ENCODE peak calls at places on chromosome 22, in nine cellular contexts. One of them, this sample, is unnamed.

GRCh38 chr22:39176067-39176621 is 23.7 kb upstream of the CBX7 start:
- DNase-seq in IMR-90: peak; percentile 58
- DNase-seq in fibroblast of lung: peak; percentile 74
- DNase-seq in GM23338: peak; percentile 92
- DNase-seq in right atrium auricular region: no peak
- DNase-seq in suprapubic skin: no peak
- DNase-seq in cardiac muscle cell: peak; percentile 88
- DNase-seq in psoas muscle: peak; percentile 74
- DNase-seq in fibroblast of the aortic adventitia: peak; percentile 57
- DNase-seq in this sample: peak; percentile 38

GRCh38 chr22:32016081-32016480 is 27.0 kb upstream of the SLC5A1 start:
- DNase-seq in IMR-90: no peak
- DNase-seq in fibroblast of lung: no peak
- DNase-seq in GM23338: no peak
- DNase-seq in right atrium auricular region: no peak
- DNase-seq in suprapubic skin: no peak
- DNase-seq in cardiac muscle cell: no peak
- DNase-seq in psoas muscle: no peak
- DNase-seq in fibroblast of the aortic adventitia: no peak
- DNase-seq in this sample: no peak

GRCh38 chr22:38423512-38424503 is 31.2 kb downstream of the KCNJ4 start:
- DNase-seq in IMR-90: no peak
- DNase-seq in fibroblast of lung: no peak
- DNase-seq in GM23338: no peak
- DNase-seq in right atrium auricular region: no peak
- DNase-seq in suprapubic skin: no peak
- DNase-seq in cardiac muscle cell: no peak
- DNase-seq in psoas muscle: no peak
- DNase-seq in fibroblast of the aortic adventitia: no peak
- DNase-seq in this sample: peak; percentile 38

GRCh38 chr22:22884010-22884887 is 3.4 kb upstream of the IGLL5 start:
- DNase-seq in IMR-90: peak; percentile 45
- DNase-seq in fibroblast of lung: peak; percentile 12
- DNase-seq in GM23338: peak; percentile 88
- DNase-seq in right atrium auricular region: peak; percentile 58
- DNase-seq in suprapubic skin: no peak
- DNase-seq in cardiac muscle cell: peak; percentile 80
- DNase-seq in psoas muscle: peak; percentile 33
- DNase-seq in fibroblast of the aortic adventitia: peak; percentile 63
- DNase-seq in this sample: peak; percentile 45

GRCh38 chr22:22942511-22943329 is 55.1 kb downstream of the IGLL5 start:
- DNase-seq in IMR-90: peak; percentile 51
- DNase-seq in fibroblast of lung: peak; percentile 33
- DNase-seq in GM23338: peak; percentile 93
- DNase-seq in right atrium auricular region: peak; percentile 55
- DNase-seq in suprapubic skin: peak; percentile 58
- DNase-seq in cardiac muscle cell: peak; percentile 70
- DNase-seq in psoas muscle: peak; percentile 32
- DNase-seq in fibroblast of the aortic adventitia: peak; percentile 68
- DNase-seq in this sample: peak; percentile 46

GRCh38 chr22:17867160-17867785 is 93.0 kb upstream of the BID start:
- DNase-seq in IMR-90: no peak
- DNase-seq in fibroblast of lung: no peak
- DNase-seq in GM23338: no peak
- DNase-seq in right atrium auricular region: no peak
- DNase-seq in suprapubic skin: no peak
- DNase-seq in cardiac muscle cell: no peak
- DNase-seq in psoas muscle: no peak
- DNase-seq in fibroblast of the aortic adventitia: no peak
- DNase-seq in this sample: no peak

GRCh38 chr22:24138649-24139420 is 42.5 kb upstream of the SUSD2 start:
- DNase-seq in IMR-90: no peak
- DNase-seq in fibroblast of lung: no peak
- DNase-seq in GM23338: no peak
- DNase-seq in right atrium auricular region: no peak
- DNase-seq in suprapubic skin: no peak
- DNase-seq in cardiac muscle cell: no peak
- DNase-seq in psoas muscle: no peak
- DNase-seq in fibroblast of the aortic adventitia: no peak
- DNase-seq in this sample: no peak

GRCh38 chr22:29096736-29097669 is 24.2 kb downstream of the KREMEN1 start:
- DNase-seq in IMR-90: peak; percentile 30
- DNase-seq in fibroblast of lung: no peak
- DNase-seq in GM23338: peak; percentile 35
- DNase-seq in right atrium auricular region: no peak
- DNase-seq in suprapubic skin: no peak
- DNase-seq in cardiac muscle cell: no peak
- DNase-seq in psoas muscle: no peak
- DNase-seq in fibroblast of the aortic adventitia: no peak
- DNase-seq in this sample: peak; percentile 24

GRCh38 chr22:39454385-39454871 is 2.4 kb upstream of the MGAT3 start:
- DNase-seq in IMR-90: no peak
- DNase-seq in fibroblast of lung: peak; percentile 8
- DNase-seq in GM23338: no peak
- DNase-seq in right atrium auricular region: no peak
- DNase-seq in suprapubic skin: no peak
- DNase-seq in cardiac muscle cell: peak; percentile 74
- DNase-seq in psoas muscle: no peak
- DNase-seq in fibroblast of the aortic adventitia: peak; percentile 23
- DNase-seq in this sample: no peak

GRCh38 chr22:29879738-29880137 is 3.2 kb upstream of the MTMR3 start:
- DNase-seq in IMR-90: no peak
- DNase-seq in fibroblast of lung: no peak
- DNase-seq in GM23338: peak; percentile 47
- DNase-seq in right atrium auricular region: no peak
- DNase-seq in suprapubic skin: no peak
- DNase-seq in cardiac muscle cell: no peak
- DNase-seq in psoas muscle: no peak
- DNase-seq in fibroblast of the aortic adventitia: no peak
- DNase-seq in this sample: peak; percentile 14

GRCh38 chr22:20550057-20550817 is 42.8 kb downstream of the MED15 start:
- DNase-seq in IMR-90: no peak
- DNase-seq in fibroblast of lung: no peak
- DNase-seq in GM23338: no peak
- DNase-seq in right atrium auricular region: no peak
- DNase-seq in suprapubic skin: peak; percentile 48
- DNase-seq in cardiac muscle cell: no peak
- DNase-seq in psoas muscle: no peak
- DNase-seq in fibroblast of the aortic adventitia: no peak
- DNase-seq in this sample: no peak

GRCh38 chr22:36301851-36302250 is 48.9 kb downstream of the APOL1 start:
- DNase-seq in IMR-90: peak; percentile 97
- DNase-seq in fibroblast of lung: peak; percentile 70
- DNase-seq in GM23338: no peak
- DNase-seq in right atrium auricular region: no peak
- DNase-seq in suprapubic skin: no peak
- DNase-seq in cardiac muscle cell: no peak
- DNase-seq in psoas muscle: no peak
- DNase-seq in fibroblast of the aortic adventitia: peak; percentile 15
- DNase-seq in this sample: no peak

GRCh38 chr22:26461188-26461810 is 22.3 kb downstream of the HPS4 start:
- DNase-seq in IMR-90: peak; percentile 28
- DNase-seq in fibroblast of lung: no peak
- DNase-seq in GM23338: peak; percentile 94
- DNase-seq in right atrium auricular region: no peak
- DNase-seq in suprapubic skin: no peak
- DNase-seq in cardiac muscle cell: peak; percentile 45
- DNase-seq in psoas muscle: peak; percentile 63
- DNase-seq in fibroblast of the aortic adventitia: peak; percentile 59
- DNase-seq in this sample: peak; percentile 55

GRCh38 chr22:23786261-23786710 is 480 bp upstream of the SMARCB1 start:
- DNase-seq in IMR-90: no peak
- DNase-seq in fibroblast of lung: no peak
- DNase-seq in GM23338: no peak
- DNase-seq in right atrium auricular region: no peak
- DNase-seq in suprapubic skin: no peak
- DNase-seq in cardiac muscle cell: no peak
- DNase-seq in psoas muscle: no peak
- DNase-seq in fibroblast of the aortic adventitia: peak; percentile 17
- DNase-seq in this sample: no peak

GRCh38 chr22:22074634-22075381 is 92.2 kb upstream of the TOP3B start:
- DNase-seq in IMR-90: no peak
- DNase-seq in fibroblast of lung: no peak
- DNase-seq in GM23338: no peak
- DNase-seq in right atrium auricular region: peak; percentile 54
- DNase-seq in suprapubic skin: no peak
- DNase-seq in cardiac muscle cell: no peak
- DNase-seq in psoas muscle: no peak
- DNase-seq in fibroblast of the aortic adventitia: peak; percentile 54
- DNase-seq in this sample: peak; percentile 55

GRCh38 chr22:31162015-31162765 is 2.2 kb downstream of the RNF185 start:
- DNase-seq in IMR-90: no peak
- DNase-seq in fibroblast of lung: peak; percentile 41
- DNase-seq in GM23338: no peak
- DNase-seq in right atrium auricular region: no peak
- DNase-seq in suprapubic skin: no peak
- DNase-seq in cardiac muscle cell: no peak
- DNase-seq in psoas muscle: no peak
- DNase-seq in fibroblast of the aortic adventitia: peak; percentile 53
- DNase-seq in this sample: no peak

DNA sequence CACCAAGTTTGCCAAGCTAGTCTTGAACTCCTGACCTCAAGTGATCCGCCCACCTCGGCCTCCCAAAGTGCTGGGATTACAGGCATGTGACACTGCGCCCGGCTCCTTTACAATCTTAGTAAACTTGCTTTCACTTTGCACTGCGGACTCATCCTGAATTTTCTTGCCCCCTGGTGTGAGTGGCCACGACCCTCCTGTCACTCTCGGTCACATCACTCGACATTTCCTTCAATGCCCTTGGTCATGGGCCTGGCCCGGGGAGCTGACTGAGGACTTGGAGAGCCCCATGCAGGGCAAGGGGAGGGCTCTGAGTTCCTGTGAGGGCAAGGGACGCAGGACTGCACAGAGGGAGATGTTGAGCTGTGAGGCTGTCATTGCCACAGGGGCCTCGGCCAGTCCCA is 21.4 kb downstream of the A4GALT start:
- DNase-seq in IMR-90: no peak
- DNase-seq in fibroblast of lung: no peak
- DNase-seq in GM23338: no peak
- DNase-seq in right atrium auricular region: no peak
- DNase-seq in suprapubic skin: no peak
- DNase-seq in cardiac muscle cell: no peak
- DNase-seq in psoas muscle: no peak
- DNase-seq in fibroblast of the aortic adventitia: no peak
- DNase-seq in this sample: no peak
- H3K4me3 ChIP-seq in IMR-90: no peak overlapping the region
- H3K4me3 ChIP-seq in fibroblast of lung: no peak overlapping the region
- H3K4me3 ChIP-seq in GM23338: no peak overlapping the region
- H3K4me3 ChIP-seq in right atrium auricular region: no peak overlapping the region
- H3K4me3 ChIP-seq in suprapubic skin: peak overlapping the region; percentile 16
- H3K4me3 ChIP-seq in cardiac muscle cell: no peak overlapping the region
- H3K4me3 ChIP-seq in psoas muscle: no peak overlapping the region
- H3K4me3 ChIP-seq in fibroblast of the aortic adventitia: no peak overlapping the region
- H3K4me3 ChIP-seq in this sample: no peak overlapping the region

DNA sequence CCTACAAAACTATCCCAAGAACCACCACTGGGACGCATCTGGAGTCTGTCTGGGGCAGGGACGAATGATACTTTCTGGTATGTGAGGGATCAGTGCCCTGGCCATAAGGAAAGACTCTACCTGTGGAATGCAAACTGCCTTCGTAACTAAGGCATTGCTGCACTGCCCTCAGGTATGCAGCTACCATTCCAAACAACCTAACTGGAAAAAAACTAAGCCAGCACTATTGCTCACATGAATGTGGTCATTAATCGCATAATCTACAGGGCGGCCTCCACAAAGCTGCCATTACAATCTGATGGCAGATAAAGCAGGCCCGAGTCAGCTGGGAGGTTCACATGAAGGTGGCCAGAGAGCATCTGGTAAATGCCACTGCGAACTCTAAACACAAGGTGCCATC is 3.9 kb downstream of the PACSIN2 start:
- DNase-seq in IMR-90: no peak
- DNase-seq in fibroblast of lung: peak; percentile 84
- DNase-seq in GM23338: peak; percentile 75
- DNase-seq in right atrium auricular region: no peak
- DNase-seq in suprapubic skin: no peak
- DNase-seq in cardiac muscle cell: no peak
- DNase-seq in psoas muscle: no peak
- DNase-seq in fibroblast of the aortic adventitia: no peak
- DNase-seq in this sample: no peak
- TF ChIP-seq CTCF in IMR-90: no peak
- TF ChIP-seq CTCF in fibroblast of lung: no peak
- TF ChIP-seq CTCF in GM23338: no peak
- TF ChIP-seq CTCF in right atrium auricular region: no peak
- TF ChIP-seq CTCF in suprapubic skin: no peak
- TF ChIP-seq CTCF in cardiac muscle cell: no peak
- TF ChIP-seq CTCF in psoas muscle: no peak
- TF ChIP-seq CTCF in fibroblast of the aortic adventitia: peak; percentile 5
- TF ChIP-seq CTCF in this sample: no peak

GRCh38 chr22:49723478-49724029 is 104.1 kb downstream of the BRD1 start:
- DNase-seq in IMR-90: no peak
- DNase-seq in fibroblast of lung: no peak
- DNase-seq in GM23338: no peak
- DNase-seq in right atrium auricular region: peak; percentile 57
- DNase-seq in suprapubic skin: no peak
- DNase-seq in cardiac muscle cell: no peak
- DNase-seq in psoas muscle: no peak
- DNase-seq in fibroblast of the aortic adventitia: no peak
- DNase-seq in this sample: no peak
- H3K4me3 ChIP-seq in IMR-90: no peak overlapping the region
- H3K4me3 ChIP-seq in fibroblast of lung: no peak overlapping the region
- H3K4me3 ChIP-seq in GM23338: no peak overlapping the region
- H3K4me3 ChIP-seq in right atrium auricular region: no peak overlapping the region
- H3K4me3 ChIP-seq in suprapubic skin: no peak overlapping the region
- H3K4me3 ChIP-seq in cardiac muscle cell: no peak overlapping the region
- H3K4me3 ChIP-seq in psoas muscle: no peak overlapping the region
- H3K4me3 ChIP-seq in fibroblast of the aortic adventitia: no peak overlapping the region
- H3K4me3 ChIP-seq in this sample: no peak overlapping the region

GRCh38 chr22:42073568-42074152 is 388 bp upstream of the PHETA2 start:
- DNase-seq in IMR-90: no peak
- DNase-seq in fibroblast of lung: no peak
- DNase-seq in GM23338: no peak
- DNase-seq in right atrium auricular region: no peak
- DNase-seq in suprapubic skin: no peak
- DNase-seq in cardiac muscle cell: no peak
- DNase-seq in psoas muscle: no peak
- DNase-seq in fibroblast of the aortic adventitia: no peak
- DNase-seq in this sample: no peak

GRCh38 chr22:42074846-42075245 is 798 bp downstream of the PHETA2 start:
- DNase-seq in IMR-90: no peak
- DNase-seq in fibroblast of lung: no peak
- DNase-seq in GM23338: no peak
- DNase-seq in right atrium auricular region: no peak
- DNase-seq in suprapubic skin: no peak
- DNase-seq in cardiac muscle cell: no peak
- DNase-seq in psoas muscle: no peak
- DNase-seq in fibroblast of the aortic adventitia: no peak
- DNase-seq in this sample: no peak

GRCh38 chr22:42070517-42071422 is at the start of gene NAGA:
- DNase-seq in IMR-90: peak; percentile 94
- DNase-seq in fibroblast of lung: peak; percentile 98
- DNase-seq in GM23338: peak; percentile 99
- DNase-seq in right atrium auricular region: peak; percentile 97
- DNase-seq in suprapubic skin: peak; percentile 98
- DNase-seq in cardiac muscle cell: peak; percentile 97
- DNase-seq in psoas muscle: peak; percentile 96
- DNase-seq in fibroblast of the aortic adventitia: peak; percentile 92
- DNase-seq in this sample: peak; percentile 97

GRCh38 chr22:42074153-42074750 is at the start of gene PHETA2:
- DNase-seq in IMR-90: peak; percentile 25
- DNase-seq in fibroblast of lung: peak; percentile 51
- DNase-seq in GM23338: peak; percentile 68
- DNase-seq in right atrium auricular region: no peak
- DNase-seq in suprapubic skin: peak; percentile 80
- DNase-seq in cardiac muscle cell: peak; percentile 63
- DNase-seq in psoas muscle: peak; percentile 55
- DNase-seq in fibroblast of the aortic adventitia: peak; percentile 34
- DNase-seq in this sample: peak; percentile 29

GRCh38 chr22:42072606-42073330 is 1.3 kb upstream of the PHETA2 start:
- DNase-seq in IMR-90: no peak
- DNase-seq in fibroblast of lung: no peak
- DNase-seq in GM23338: no peak
- DNase-seq in right atrium auricular region: no peak
- DNase-seq in suprapubic skin: no peak
- DNase-seq in cardiac muscle cell: no peak
- DNase-seq in psoas muscle: no peak
- DNase-seq in fibroblast of the aortic adventitia: no peak
- DNase-seq in this sample: no peak
- TF ChIP-seq CTCF in IMR-90: no peak
- TF ChIP-seq CTCF in fibroblast of lung: no peak
- TF ChIP-seq CTCF in GM23338: peak; percentile 10
- TF ChIP-seq CTCF in right atrium auricular region: no peak
- TF ChIP-seq CTCF in suprapubic skin: no peak
- TF ChIP-seq CTCF in cardiac muscle cell: no peak
- TF ChIP-seq CTCF in psoas muscle: no peak
- TF ChIP-seq CTCF in fibroblast of the aortic adventitia: peak; percentile 7
- TF ChIP-seq CTCF in this sample: no peak

This sample was measured in epithelial cell of esophagus.